ENCODE peak calls at places on chromosomes 2 and 18, in nine cellular contexts. C is mammary epithelial cell, F is mesendoderm, Y is ovary, M is psoas muscle, J is gastrocnemius medialis, G is fibroblast of lung, L is PC-3, P is right cardiac atrium. H is an unnamed sample.

GRCh38 chr2:192148620-192149321 is 46.0 kb downstream of the TMEFF2 start:
- DNase-seq in F (peak), P (no peak), J (no peak), L (no peak), G (peak), Y (peak), C (no peak), M (no peak), H (no peak)

GRCh38 chr2:27308359-27308875 is at the start of gene UCN:
- DNase-seq in Y (peak), M (peak), C (peak), F (peak), J (no peak), G (peak), L (no peak), P (peak), H (peak)

GRCh38 chr2:230974096-230974913 is 21.6 kb upstream of the SPATA3 start:
- DNase-seq in L (peak), Y (no peak), P (no peak), M (no peak), C (peak), F (no peak), G (peak), J (no peak), H (no peak)

GRCh38 chr2:160646684-160647444 is 153.3 kb upstream of the RBMS1 start:
- DNase-seq in G (no peak), J (no peak), M (no peak), Y (no peak), L (peak), C (peak), P (no peak), F (no peak), H (peak)

GRCh38 chr2:128505150-128505490 is 186.5 kb upstream of the HS6ST1 start:
- DNase-seq in C (no peak), G (no peak), P (no peak), F (no peak), J (no peak), M (no peak), Y (no peak), L (no peak), H (no peak)

GRCh38 chr2:200578778-200579177 is 7.0 kb upstream of the AOX1 start:
- DNase-seq in L (peak), G (peak), C (peak), M (no peak), F (peak), P (no peak), Y (no peak), J (no peak), H (no peak)

GRCh38 chr18:63197246-63197791 is 122.2 kb downstream of the BCL2 start:
- DNase-seq in M (no peak), F (no peak), L (no peak), C (no peak), P (no peak), Y (no peak), G (no peak), J (no peak), H (no peak)

GRCh38 chr2:72954376-72955187 is 37.3 kb downstream of the EMX1 start:
- DNase-seq in Y (no peak), J (no peak), F (no peak), G (no peak), L (no peak), M (no peak), C (no peak), P (peak), H (no peak)

GRCh38 chr2:137254081-137254480 is 488.7 kb downstream of the THSD7B start:
- DNase-seq in J (no peak), C (peak), Y (no peak), G (no peak), P (no peak), F (no peak), M (no peak), L (peak), H (no peak)

GRCh38 chr2:38345323-38346038 is 31.6 kb downstream of the ATL2 start:
- DNase-seq in P (no peak), L (no peak), C (no peak), J (no peak), Y (no peak), G (no peak), F (no peak), M (no peak), H (no peak)

GRCh38 chr2:88209526-88210131 is 39.5 kb downstream of the THNSL2 start:
- DNase-seq in G (no peak), Y (no peak), J (no peak), L (no peak), M (no peak), C (no peak), F (no peak), P (no peak), H (no peak)

GRCh38 chr2:118221952-118222594 is 133.8 kb downstream of the INSIG2 start:
- DNase-seq in L (peak), C (peak), G (peak), Y (no peak), M (no peak), F (peak), P (no peak), J (peak), H (no peak)

GRCh38 chr2:104702451-104702850 is 151.5 kb upstream of the POU3F3 start:
- DNase-seq in Y (no peak), M (no peak), F (peak), G (no peak), L (no peak), C (no peak), P (no peak), J (no peak), H (no peak)

GRCh38 chr2:134227666-134228065 is 26.2 kb upstream of the MGAT5 start:
- DNase-seq in M (no peak), Y (no peak), J (no peak), G (no peak), C (no peak), F (no peak), P (no peak), L (no peak), H (no peak)

GRCh38 chr18:905948-906415 is 1.3 kb downstream of the ADCYAP1 start:
- DNase-seq in M (no peak), F (peak), P (no peak), C (no peak), Y (no peak), L (no peak), G (no peak), J (no peak), H (no peak)

GRCh38 chr2:118856330-118856977 is 9.0 kb upstream of the EN1 start:
- DNase-seq in F (no peak), J (no peak), C (no peak), M (no peak), G (no peak), P (no peak), Y (no peak), L (no peak), H (no peak)

GRCh38 chr2:60414731-60415130 is 138.7 kb downstream of the BCL11A start:
- DNase-seq in P (no peak), G (peak), J (no peak), Y (no peak), F (no peak), C (peak), L (peak), M (no peak), H (no peak)

GRCh38 chr2:203811491-203812221 is 55.9 kb upstream of the CTLA4 start:
- DNase-seq in F (peak), P (peak), C (peak), L (peak), J (peak), Y (no peak), G (peak), M (peak), H (peak)

GRCh38 chr2:200814276-200814815 is 2.6 kb downstream of the BZW1 start:
- DNase-seq in P (no peak), Y (no peak), F (no peak), J (peak), L (no peak), G (no peak), C (no peak), M (no peak), H (no peak)

GRCh38 chr2:109604597-109604996 is 9.2 kb downstream of the SEPTIN10 start:
- DNase-seq in M (no peak), G (peak), C (peak), J (no peak), L (peak), F (peak), Y (no peak), P (no peak), H (peak)

GRCh38 chr2:64311948-64312621 is 141.9 kb upstream of the LGALSL start:
- DNase-seq in P (peak), G (peak), M (peak), Y (peak), C (peak), J (peak), L (peak), F (peak), H (peak)

GRCh38 chr2:30230855-30231725 is at the start of gene LBH:
- DNase-seq in C (peak), P (peak), Y (peak), J (peak), F (peak), M (peak), G (peak), L (no peak), H (no peak)

GRCh38 chr2:234496835-234497591 is at the start of gene ARL4C:
- DNase-seq in M (peak), J (peak), F (peak), L (peak), C (peak), Y (peak), P (peak), G (peak), H (no peak)

GRCh38 chr2:128563348-128563687 is 244.7 kb upstream of the HS6ST1 start:
- DNase-seq in M (peak), C (no peak), Y (peak), J (peak), L (no peak), G (peak), P (peak), F (no peak), H (no peak)

GRCh38 chr18:7954229-7954628 is 387.1 kb downstream of the PTPRM start:
- DNase-seq in Y (no peak), L (peak), M (no peak), J (no peak), P (no peak), C (no peak), F (no peak), G (peak), H (no peak)

GRCh38 chr2:6986894-6987487 is 69.8 kb downstream of the RNF144A start:
- DNase-seq in F (no peak), P (no peak), C (no peak), L (no peak), Y (no peak), J (no peak), G (no peak), M (no peak), H (no peak)

GRCh38 chr2:206456078-206456769 is 12.9 kb downstream of the ADAM23 start:
- DNase-seq in M (no peak), J (no peak), L (no peak), P (no peak), Y (no peak), G (no peak), F (no peak), C (no peak), H (no peak)

GRCh38 chr18:10453261-10453884 is 1.1 kb upstream of the APCDD1 start:
- DNase-seq in P (no peak), C (no peak), G (no peak), L (no peak), Y (no peak), F (no peak), J (no peak), M (no peak), H (no peak)

GRCh38 chr18:10453885-10454772 is at the start of gene APCDD1:
- DNase-seq in G (peak), J (peak), L (no peak), F (peak), P (peak), Y (peak), M (peak), C (peak), H (no peak)

GRCh38 chr18:10449396-10449795 is 5.0 kb upstream of the APCDD1 start:
- DNase-seq in C (no peak), G (peak), M (no peak), Y (no peak), F (no peak), J (no peak), L (no peak), P (no peak), H (no peak)

GRCh38 chr18:10454800-10455550 is 540 bp downstream of the APCDD1 start:
- DNase-seq in P (peak), G (peak), Y (peak), J (no peak), F (peak), M (peak), C (peak), L (no peak), H (no peak)

DNA sequence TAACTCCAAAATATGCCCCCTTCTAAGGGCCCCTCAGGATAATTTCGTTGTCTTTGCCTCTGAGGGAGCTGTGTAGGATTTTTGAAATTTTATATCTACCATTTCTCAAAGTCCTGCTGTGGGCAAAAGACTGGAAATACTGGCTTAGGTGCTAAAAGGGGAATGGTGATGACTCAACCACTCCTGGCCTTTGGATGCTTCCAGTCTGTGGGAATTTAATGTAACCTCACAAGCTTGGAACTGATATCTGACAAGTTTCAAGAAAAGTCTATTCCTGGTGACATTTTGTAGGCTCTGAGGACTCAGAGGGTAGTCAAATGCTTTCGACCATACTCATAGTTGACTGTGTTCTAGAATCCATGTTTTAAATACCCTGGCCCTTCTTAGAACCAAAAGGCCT is 3.4 kb upstream of the APCDD1 start:
- DNase-seq in L (no peak), J (no peak), Y (no peak), P (no peak), F (no peak), C (no peak), M (no peak), G (no peak), H (no peak)
- H3K27ac ChIP-seq in L (no peak), J (no peak), Y (no peak), P (no peak), F (no peak), C (no peak), M (no peak), G (no peak), H (no peak)

DNA sequence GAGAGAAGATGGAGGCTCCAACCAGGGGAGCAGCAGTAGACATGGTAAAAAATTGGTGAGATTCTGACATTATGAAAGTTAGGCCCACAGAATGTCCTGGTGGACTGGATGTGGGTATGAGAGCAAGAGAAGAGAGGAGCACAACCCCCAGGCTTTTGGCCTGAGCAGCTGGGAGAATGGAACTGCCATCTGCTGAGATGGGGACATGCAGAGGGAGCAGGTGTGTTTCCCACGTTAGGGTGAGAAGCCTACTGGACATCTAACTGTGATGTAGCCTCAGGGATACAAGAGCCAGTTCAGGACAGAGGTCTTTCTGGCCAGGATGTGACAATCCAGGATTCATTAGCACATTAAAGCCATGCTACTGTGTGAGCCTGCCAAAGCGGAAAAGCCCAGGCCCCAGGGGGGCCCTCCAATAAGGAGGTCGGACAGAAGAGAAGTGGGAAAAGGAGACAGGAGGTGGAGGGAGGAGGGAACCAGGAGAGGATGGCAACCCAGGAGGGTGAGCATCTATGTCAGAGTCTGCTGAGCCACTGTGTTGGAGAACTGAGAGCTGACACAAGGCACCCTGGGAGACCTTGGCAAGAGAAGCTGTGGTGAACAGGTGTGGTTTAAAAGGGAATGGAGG is 10.6 kb downstream of the CYB5A start:
- DNase-seq in J (no peak), M (no peak), C (no peak), F (peak), L (no peak), P (no peak), Y (no peak), G (no peak), H (no peak)
- H3K27ac ChIP-seq in J (no peak), M (no peak), C (no peak), F (peak), L (no peak), P (no peak), Y (no peak), G (no peak), H (no peak)

GRCh38 chr2:96241901-96242611 is 23.7 kb downstream of the TMEM127 start:
- DNase-seq in Y (no peak), L (peak), P (no peak), C (peak), G (peak), J (no peak), F (no peak), M (no peak), H (no peak)
- H3K27ac ChIP-seq in Y (no peak), L (peak), P (peak), C (no peak), G (peak), J (peak), F (no peak), M (peak), H (peak)

GRCh38 chr18:31931886-31932240 is 11.1 kb downstream of the TRAPPC8 start:
- DNase-seq in L (no peak), Y (no peak), M (no peak), P (no peak), C (no peak), J (no peak), G (no peak), F (no peak), H (no peak)
- H3K27ac ChIP-seq in L (no peak), Y (no peak), M (no peak), P (no peak), C (no peak), J (no peak), G (no peak), F (no peak), H (no peak)

GRCh38 chr2:54724150-54724559 is 693 bp downstream of the EML6 start:
- DNase-seq in C (peak), M (no peak), J (no peak), F (no peak), G (peak), P (no peak), Y (no peak), L (no peak), H (no peak)
- H3K27ac ChIP-seq in C (no peak), M (no peak), J (peak), F (no peak), G (peak), P (no peak), Y (no peak), L (no peak), H (no peak)

GRCh38 chr18:47587587-47587986 is 336.1 kb upstream of the SKOR2 start:
- DNase-seq in J (no peak), P (no peak), G (no peak), C (no peak), M (no peak), L (no peak), F (no peak), Y (no peak), H (no peak)

GRCh38 chr18:47585914-47586313 is 334.5 kb upstream of the SKOR2 start:
- DNase-seq in Y (no peak), C (no peak), P (no peak), F (peak), L (no peak), J (no peak), G (no peak), M (no peak), H (no peak)

GRCh38 chr18:47586418-47586817 is 335.0 kb upstream of the SKOR2 start:
- DNase-seq in J (no peak), Y (no peak), P (no peak), G (no peak), L (no peak), C (no peak), M (no peak), F (no peak), H (no peak)

GRCh38 chr18:47582055-47582454 is 330.6 kb upstream of the SKOR2 start:
- DNase-seq in J (no peak), C (no peak), P (no peak), Y (no peak), F (peak), L (no peak), M (no peak), G (no peak), H (no peak)

GRCh38 chr18:47585136-47585535 is 333.7 kb upstream of the SKOR2 start:
- DNase-seq in J (no peak), M (no peak), C (no peak), G (no peak), Y (no peak), L (no peak), P (no peak), F (no peak), H (no peak)
- H3K27ac ChIP-seq in J (no peak), M (no peak), C (no peak), G (no peak), Y (no peak), L (no peak), P (no peak), F (no peak), H (no peak)

GRCh38 chr2:65450810-65451209 is 18.4 kb upstream of the SPRED2 start:
- DNase-seq in C (no peak), F (no peak), J (no peak), L (no peak), M (no peak), Y (no peak), G (no peak), P (no peak), H (no peak)
- H3K27ac ChIP-seq in C (no peak), F (no peak), J (no peak), L (no peak), M (no peak), Y (no peak), G (no peak), P (no peak), H (no peak)

GRCh38 chr18:78082776-78083175 is 833.1 kb downstream of the GALR1 start:
- DNase-seq in C (no peak), J (no peak), G (no peak), P (no peak), L (no peak), Y (no peak), M (no peak), F (no peak), H (no peak)

GRCh38 chr18:78080081-78080480 is 830.4 kb downstream of the GALR1 start:
- DNase-seq in C (no peak), L (no peak), F (no peak), J (no peak), Y (no peak), M (no peak), G (no peak), P (no peak), H (no peak)

GRCh38 chr18:78085241-78086185 is 835.9 kb downstream of the GALR1 start:
- DNase-seq in M (no peak), P (no peak), F (no peak), G (no peak), L (no peak), Y (no peak), C (no peak), J (no peak), H (no peak)

GRCh38 chr18:78080761-78081160 is 831.1 kb downstream of the GALR1 start:
- DNase-seq in Y (no peak), P (no peak), J (no peak), G (no peak), F (no peak), M (no peak), C (no peak), L (no peak), H (no peak)
- H3K27ac ChIP-seq in Y (no peak), P (no peak), J (no peak), G (no peak), F (no peak), M (no peak), C (no peak), L (no peak), H (no peak)

H was measured in RWPE2.